ENCODE peak calls at places on chromosomes 6 and 20, in nine cellular contexts. Q, K, L, F, A, C, Y, J and U are unnamed samples.

GRCh38 chr6:146041282-146041681 is 12.4 kb downstream of the GRM1 start:
- DNase-seq in Q (no peak), K (no peak), L (no peak), F (peak), A (no peak), C (peak), Y (peak), J (no peak), U (no peak)

GRCh38 chr6:133567656-133568055 is 321.3 kb upstream of the TCF21 start:
- DNase-seq in Q (no peak), K (no peak), L (peak), F (no peak), A (no peak), C (no peak), Y (peak), J (no peak), U (peak)

GRCh38 chr20:57680934-57681914 is 28.6 kb downstream of the PMEPA1 start:
- DNase-seq in Q (no peak), K (no peak), L (no peak), F (no peak), A (peak), C (no peak), Y (no peak), J (no peak), U (no peak)

GRCh38 chr20:50561379-50562078 is 51.3 kb downstream of the PTPN1 start:
- DNase-seq in Q (no peak), K (no peak), L (peak), F (peak), A (no peak), C (peak), Y (peak), J (no peak), U (peak)

GRCh38 chr6:36436466-36436865 is 6.2 kb downstream of the PXT1 start:
- DNase-seq in Q (no peak), K (no peak), L (peak), F (no peak), A (no peak), C (no peak), Y (peak), J (no peak), U (peak)

GRCh38 chr20:25055711-25056492 is 2.0 kb downstream of the ACSS1 start:
- DNase-seq in Q (no peak), K (no peak), L (peak), F (no peak), A (no peak), C (no peak), Y (no peak), J (peak), U (peak)

GRCh38 chr6:52420668-52421358 is 671 bp downstream of the EFHC1 start:
- DNase-seq in Q (no peak), K (no peak), L (peak), F (peak), A (no peak), C (peak), Y (no peak), J (no peak), U (peak)

GRCh38 chr6:169409742-169410312 is 156.2 kb upstream of the THBS2 start:
- DNase-seq in Q (no peak), K (no peak), L (no peak), F (peak), A (no peak), C (peak), Y (peak), J (no peak), U (no peak)

GRCh38 chr6:104656235-104656634 is 203.5 kb downstream of the HACE1 start:
- DNase-seq in Q (no peak), K (no peak), L (no peak), F (no peak), A (no peak), C (no peak), Y (no peak), J (no peak), U (no peak)

GRCh38 chr6:151071295-151071694 is 168.5 kb upstream of the AKAP12 start:
- DNase-seq in Q (no peak), K (no peak), L (peak), F (peak), A (no peak), C (no peak), Y (peak), J (no peak), U (peak)

GRCh38 chr6:16466778-16467177 is 228.4 kb downstream of the GMPR start:
- DNase-seq in Q (no peak), K (no peak), L (no peak), F (no peak), A (no peak), C (no peak), Y (no peak), J (no peak), U (no peak)

GRCh38 chr6:112286010-112286409 is 31.6 kb upstream of the LAMA4 start:
- DNase-seq in Q (no peak), K (no peak), L (no peak), F (no peak), A (peak), C (no peak), Y (no peak), J (no peak), U (no peak)

GRCh38 chr6:47126647-47127339 is 84.7 kb upstream of the ADGRF1 start:
- DNase-seq in Q (no peak), K (no peak), L (no peak), F (no peak), A (no peak), C (no peak), Y (no peak), J (no peak), U (no peak)

GRCh38 chr6:70547313-70547712 is 19.4 kb upstream of the SDHAF4 start:
- DNase-seq in Q (no peak), K (no peak), L (peak), F (no peak), A (no peak), C (no peak), Y (peak), J (no peak), U (peak)

GRCh38 chr6:125718109-125718508 is 31.3 kb upstream of the HEY2 start:
- DNase-seq in Q (no peak), K (no peak), L (no peak), F (no peak), A (no peak), C (no peak), Y (no peak), J (no peak), U (no peak)

GRCh38 chr6:55578537-55579363 is at the start of gene HMGCLL1:
- DNase-seq in Q (peak), K (no peak), L (no peak), F (peak), A (no peak), C (peak), Y (no peak), J (peak), U (peak)

GRCh38 chr6:43570876-43571441 is 4.9 kb downstream of the XPO5 start:
- DNase-seq in Q (no peak), K (no peak), L (peak), F (no peak), A (no peak), C (peak), Y (peak), J (no peak), U (no peak)

GRCh38 chr6:112956696-112957525 is 609.8 kb downstream of the RFPL4B start:
- DNase-seq in Q (no peak), K (no peak), L (peak), F (no peak), A (no peak), C (peak), Y (peak), J (no peak), U (peak)

GRCh38 chr6:20891161-20891560 is 356.9 kb downstream of the CDKAL1 start:
- DNase-seq in Q (no peak), K (no peak), L (no peak), F (no peak), A (no peak), C (peak), Y (no peak), J (no peak), U (no peak)
- H3K4me3 ChIP-seq in Q (no peak), K (no peak), L (no peak), F (no peak), A (no peak), C (no peak), Y (no peak), J (no peak), U (no peak)

DNA sequence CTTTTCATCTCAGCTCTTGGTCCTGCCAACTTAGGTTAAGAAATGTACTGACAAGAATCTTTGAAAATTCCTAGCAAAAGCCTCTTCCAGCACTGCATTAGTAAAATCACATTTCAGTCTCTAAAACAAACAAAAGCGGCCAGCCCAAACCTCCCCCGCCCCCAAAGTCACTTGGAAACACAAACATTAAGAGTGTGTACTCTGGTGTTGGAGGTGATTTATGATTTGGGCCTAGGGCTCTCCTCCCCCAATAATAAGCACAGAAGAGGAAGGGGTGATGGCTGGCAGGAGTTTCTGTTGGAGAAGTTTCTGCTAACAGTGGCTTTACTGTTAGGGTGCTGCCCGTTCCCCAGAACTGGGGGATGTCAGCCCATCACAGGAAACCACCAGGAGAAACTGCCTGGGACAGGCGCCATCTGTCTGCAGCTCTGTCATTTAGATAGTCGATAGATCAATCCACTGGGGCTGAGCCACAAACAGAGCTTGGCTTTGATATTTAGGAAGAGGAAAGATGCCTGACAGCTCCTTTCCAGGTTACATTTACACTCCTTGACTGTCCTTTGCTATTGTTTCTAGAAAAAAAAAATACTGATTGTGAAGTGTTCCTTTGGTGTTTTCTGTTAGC is 199.5 kb downstream of the CD83 start:
- DNase-seq in Q (peak), K (no peak), L (no peak), F (no peak), A (no peak), C (no peak), Y (no peak), J (no peak), U (no peak)
- TF ChIP-seq CTCF in Q (no peak), K (no peak), L (no peak), F (peak), A (no peak), C (no peak), Y (no peak), J (no peak), U (no peak)

GRCh38 chr20:62312662-62312977 is 9.8 kb downstream of the ADRM1 start:
- DNase-seq in Q (no peak), K (no peak), L (no peak), F (no peak), A (no peak), C (no peak), Y (no peak), J (no peak), U (no peak)
- H3K4me3 ChIP-seq in Q (no peak), K (no peak), L (no peak), F (no peak), A (no peak), C (no peak), Y (no peak), J (no peak), U (no peak)

GRCh38 chr6:21590345-21590744 is 3.2 kb upstream of the SOX4 start:
- DNase-seq in Q (no peak), K (no peak), L (no peak), F (no peak), A (no peak), C (no peak), Y (no peak), J (no peak), U (no peak)
- TF ChIP-seq CTCF in Q (no peak), K (no peak), L (no peak), F (no peak), A (no peak), C (no peak), Y (no peak), J (no peak), U (no peak)

GRCh38 chr6:38782616-38783015 is 67.5 kb downstream of the DNAH8 start:
- DNase-seq in Q (no peak), K (no peak), L (no peak), F (no peak), A (no peak), C (no peak), Y (no peak), J (no peak), U (no peak)

GRCh38 chr6:38779310-38780062 is 64.4 kb downstream of the DNAH8 start:
- DNase-seq in Q (no peak), K (no peak), L (no peak), F (no peak), A (no peak), C (no peak), Y (no peak), J (no peak), U (no peak)

GRCh38 chr6:38786486-38786885 is 71.4 kb downstream of the DNAH8 start:
- DNase-seq in Q (no peak), K (no peak), L (no peak), F (no peak), A (no peak), C (no peak), Y (no peak), J (no peak), U (no peak)

GRCh38 chr6:38784506-38785235 is 69.6 kb downstream of the DNAH8 start:
- DNase-seq in Q (no peak), K (no peak), L (no peak), F (no peak), A (no peak), C (no peak), Y (no peak), J (no peak), U (no peak)

DNA sequence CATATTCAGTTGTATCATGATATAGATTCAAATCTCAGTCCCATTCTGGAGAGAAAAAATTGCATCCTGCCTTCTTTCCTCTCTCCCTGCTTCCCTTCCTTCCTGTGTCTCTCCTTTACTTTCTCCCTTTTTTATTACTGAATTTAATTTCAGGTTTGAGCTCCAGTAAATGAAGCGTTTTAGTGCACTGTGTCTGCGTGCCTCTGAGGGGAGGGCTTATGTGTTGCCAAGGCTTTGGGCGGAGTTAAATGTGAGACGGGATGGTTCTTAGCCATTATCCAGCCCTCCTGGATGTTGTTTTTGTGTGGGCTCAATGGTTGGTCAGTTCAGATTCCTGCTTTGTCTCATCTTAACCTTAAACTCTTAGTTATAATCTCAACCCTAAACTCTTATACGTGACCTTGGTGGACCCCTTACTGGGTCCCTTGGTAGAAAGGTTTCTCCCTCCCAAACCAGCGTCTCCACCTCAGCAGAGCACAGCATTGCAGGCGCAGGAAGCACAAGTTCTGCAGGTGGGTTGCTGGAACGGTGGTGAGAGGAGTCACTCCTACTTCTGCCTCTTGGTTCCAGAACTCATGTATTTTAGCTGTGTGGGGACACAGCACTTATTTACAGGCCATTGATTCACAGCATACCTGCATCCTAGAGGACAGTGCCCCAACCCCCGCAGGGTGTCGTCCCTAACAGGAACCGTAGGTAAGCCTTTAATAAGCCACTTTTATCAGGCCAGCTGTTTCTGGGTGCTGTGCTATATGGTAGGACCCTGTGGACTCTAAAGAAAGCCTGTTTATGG is 68.5 kb downstream of the DNAH8 start:
- DNase-seq in Q (no peak), K (no peak), L (no peak), F (no peak), A (no peak), C (no peak), Y (no peak), J (no peak), U (no peak)
- H3K4me3 ChIP-seq in Q (no peak), K (no peak), L (no peak), F (no peak), A (no peak), C (no peak), Y (no peak), J (no peak), U (no peak)

GRCh38 chr6:110178626-110179405 is 654 bp downstream of the WASF1 start:
- DNase-seq in Q (peak), K (no peak), L (peak), F (peak), A (peak), C (peak), Y (peak), J (peak), U (peak)
- TF ChIP-seq CTCF in Q (peak), K (peak), L (peak), F (peak), A (peak), C (peak), Y (peak), J (peak), U (peak)